ENCODE peak calls at places on chromosomes 7 and 10, in six cellular contexts. M is coronary artery; H is WERI-Rb-1; S is stimulated activated CD4-positive, alpha-beta T cell treated with anti-CD3 and anti-CD28 coated beads, Interleukin-12 subunit alpha, Interleukin-12 subunit beta, amount 100 ng/mL, for 24 hours; K is A549; V is NCI-H2029 treated with DMSO at 0.1 percent for 48 hours. R is an unnamed sample.
A peak's percentile ranks its signal among the peaks of the same experiment; 100 is the strongest.

GRCh38 chr10:14185501-14186045 is 145.2 kb downstream of the FRMD4A start:
- DNase-seq in K (no peak), V (no peak), H (peak; percentile 13), M (no peak), S (peak; percentile 45), R (peak; percentile 15)

GRCh38 chr10:102660891-102661613 is 16.8 kb downstream of the TRIM8 start:
- DNase-seq in H (peak; percentile 53), S (no peak), V (no peak), M (peak; percentile 76), K (no peak), R (no peak)

GRCh38 chr10:30537586-30537985 is 92.0 kb downstream of the LYZL2 start:
- DNase-seq in V (no peak), K (no peak), S (no peak), M (no peak), H (no peak), R (no peak)

GRCh38 chr7:101119876-101120275 is 7.0 kb upstream of the SERPINE1 start:
- DNase-seq in H (no peak), K (no peak), M (peak; percentile 66), V (no peak), S (no peak), R (no peak)

GRCh38 chr7:64574481-64575159 is 11.7 kb upstream of the ZNF680 start:
- DNase-seq in S (no peak), V (peak; percentile 62), M (no peak), K (no peak), H (no peak), R (no peak)

GRCh38 chr7:8176370-8177081 is 85.4 kb downstream of the ICA1 start:
- DNase-seq in M (no peak), S (peak; percentile 13), V (peak; percentile 69), H (no peak), K (no peak), R (no peak)

GRCh38 chr10:34815174-34816066 is at the start of gene PARD3:
- DNase-seq in M (no peak), V (no peak), K (peak; percentile 72), S (no peak), H (peak; percentile 67), R (peak; percentile 76)

GRCh38 chr7:26376208-26376917 is 84.7 kb downstream of the SNX10 start:
- DNase-seq in V (no peak), K (peak; percentile 25), S (no peak), H (peak; percentile 86), M (no peak), R (peak; percentile 2)

GRCh38 chr7:30062587-30062986 is 34.4 kb downstream of the PLEKHA8 start:
- DNase-seq in M (no peak), V (peak; percentile 21), S (no peak), K (peak; percentile 46), H (no peak), R (no peak)

GRCh38 chr7:134298902-134299683 is 17.6 kb downstream of the SLC35B4 start:
- DNase-seq in V (peak; percentile 20), K (no peak), S (no peak), M (no peak), H (no peak), R (peak; percentile 0)

GRCh38 chr10:112389147-112389822 is 15.4 kb downstream of the ACSL5 start:
- DNase-seq in K (peak; percentile 15), M (peak; percentile 59), S (no peak), H (no peak), V (no peak), R (peak; percentile 58)

GRCh38 chr10:62323751-62324150 is 50.4 kb upstream of the ZNF365 start:
- DNase-seq in K (no peak), S (no peak), M (no peak), V (no peak), H (no peak), R (no peak)

GRCh38 chr10:62540389-62540788 is 166.2 kb downstream of the ZNF365 start:
- DNase-seq in S (no peak), K (no peak), H (no peak), M (no peak), V (no peak), R (no peak)

GRCh38 chr10:88032566-88032965 is 169.1 kb downstream of the PTEN start:
- DNase-seq in H (no peak), M (no peak), S (no peak), K (no peak), V (no peak), R (peak; percentile 28)

GRCh38 chr10:132939957-132940790 is 2.2 kb downstream of the CFAP46 start:
- DNase-seq in V (no peak), S (no peak), H (peak; percentile 70), M (no peak), K (peak; percentile 60), R (peak; percentile 56)

GRCh38 chr7:8133955-8134733 is 127.8 kb downstream of the ICA1 start:
- DNase-seq in M (no peak), K (no peak), V (no peak), S (no peak), H (no peak), R (no peak)

GRCh38 chr10:103534621-103535498 is 41.4 kb downstream of the NEURL1 start:
- DNase-seq in V (no peak), K (no peak), S (no peak), M (peak; percentile 62), H (no peak), R (no peak)

GRCh38 chr7:70177166-70177565 is 578.9 kb downstream of the AUTS2 start:
- DNase-seq in K (no peak), S (no peak), H (no peak), V (no peak), M (no peak), R (peak; percentile 23)

GRCh38 chr10:51430506-51430905 is 268.9 kb downstream of the CSTF2T start:
- DNase-seq in K (no peak), H (no peak), S (no peak), V (no peak), M (no peak), R (no peak)

R was measured in MG63.